ENCODE peak calls at places on chromosomes 11 and 22, in nine cellular contexts. V is PC-3; M is adipocyte; X is NCI-H2081 treated with DMSO at 0.1 percent for 48 hours; Q is KBM-7; F is LNCaP clone FGC; N is D341Med; Y is mucosa of descending colon; Z is stimulated activated CD8-positive, alpha-beta memory T cell treated with anti-CD3 and anti-CD28 coated beads, Interleukin-4, amount 100 ng/mL, for 4 hours. H is an unnamed sample.
A peak's percentile ranks its signal among the peaks of the same experiment; 100 is the strongest.

GRCh38 chr22:41905411-41906202 is 9.3 kb downstream of the SHISA8 start:
- DNase-seq in V (no peak), M (no peak), X (no peak), Q (no peak), F (no peak), N (no peak), Y (peak; percentile 41), Z (no peak), H (no peak)

GRCh38 chr11:71384561-71384960 is 63.6 kb downstream of the DHCR7 start:
- DNase-seq in V (no peak), M (no peak), X (no peak), Q (no peak), F (no peak), N (no peak), Y (no peak), Z (no peak), H (peak; percentile 29)

GRCh38 chr11:123536690-123537437 is 106.8 kb downstream of the GRAMD1B start:
- DNase-seq in V (peak; percentile 54), M (no peak), X (no peak), Q (no peak), F (no peak), N (no peak), Y (no peak), Z (no peak), H (no peak)

GRCh38 chr11:62307950-62308349 is 9.1 kb upstream of the SCGB1D4 start:
- DNase-seq in V (no peak), M (no peak), X (no peak), Q (no peak), F (no peak), N (no peak), Y (no peak), Z (no peak), H (no peak)

GRCh38 chr11:45174963-45175362 is 28.5 kb downstream of the PRDM11 start:
- DNase-seq in V (no peak), M (no peak), X (no peak), Q (no peak), F (no peak), N (no peak), Y (no peak), Z (no peak), H (peak; percentile 54)

GRCh38 chr11:776459-777287 is 614 bp downstream of the GATD1 start:
- DNase-seq in V (no peak), M (peak; percentile 74), X (no peak), Q (peak; percentile 52), F (no peak), N (peak; percentile 91), Y (peak; percentile 69), Z (no peak), H (peak; percentile 22)

GRCh38 chr11:33743291-33743690 is 7.1 kb upstream of the CD59 start:
- DNase-seq in V (no peak), M (no peak), X (no peak), Q (no peak), F (no peak), N (no peak), Y (no peak), Z (no peak), H (no peak)

GRCh38 chr11:35088676-35089075 is 50.3 kb upstream of the CD44 start:
- DNase-seq in V (peak; percentile 57), M (no peak), X (no peak), Q (no peak), F (peak; percentile 8), N (no peak), Y (no peak), Z (no peak), H (no peak)

GRCh38 chr22:33476716-33477115 is 418.5 kb upstream of the SYN3 start:
- DNase-seq in V (peak; percentile 19), M (peak; percentile 45), X (no peak), Q (no peak), F (no peak), N (no peak), Y (no peak), Z (no peak), H (no peak)

GRCh38 chr11:39741066-39741465 is 1718.4 kb downstream of the LRRC4C start:
- DNase-seq in V (peak; percentile 67), M (no peak), X (no peak), Q (no peak), F (no peak), N (no peak), Y (no peak), Z (no peak), H (no peak)

GRCh38 chr22:37659066-37659896 is 758 bp downstream of the PDXP start:
- DNase-seq in V (no peak), M (no peak), X (no peak), Q (peak; percentile 20), F (no peak), N (peak; percentile 72), Y (peak; percentile 77), Z (no peak), H (peak; percentile 96)

GRCh38 chr11:105986554-105986953 is 35.5 kb downstream of the MSANTD4 start:
- DNase-seq in V (no peak), M (no peak), X (no peak), Q (no peak), F (no peak), N (no peak), Y (no peak), Z (no peak), H (no peak)

GRCh38 chr11:57515332-57516060 is at the start of gene SLC43A1:
- DNase-seq in V (peak; percentile 46), M (peak; percentile 76), X (no peak), Q (peak; percentile 70), F (no peak), N (peak; percentile 71), Y (peak; percentile 71), Z (no peak), H (peak; percentile 14)

GRCh38 chr11:119107538-119108150 is 500 bp downstream of the C2CD2L start:
- DNase-seq in V (no peak), M (peak; percentile 52), X (no peak), Q (no peak), F (no peak), N (peak; percentile 65), Y (no peak), Z (no peak), H (peak; percentile 15)

GRCh38 chr11:17405232-17406005 is 17.0 kb upstream of the KCNJ11 start:
- DNase-seq in V (peak; percentile 28), M (peak; percentile 54), X (no peak), Q (no peak), F (peak; percentile 72), N (peak; percentile 70), Y (peak; percentile 78), Z (no peak), H (peak; percentile 70)

GRCh38 chr11:86046111-86046510 is 22.8 kb downstream of the PICALM start:
- DNase-seq in V (no peak), M (no peak), X (no peak), Q (no peak), F (no peak), N (no peak), Y (no peak), Z (no peak), H (no peak)

H was measured in small intestine.